ENCODE peak calls at places on chromosome 13, in eight cellular contexts. I is heart left ventricle, U is suprapubic skin, Z is uterus, K is tibial nerve, T is transverse colon, B is endothelial cell of umbilical vein, G is right lobe of liver. J is an unnamed sample.

GRCh38 chr13:72875233-72875632 is 93.3 kb downstream of the PIBF1 start:
- DNase-seq in I (no peak), Z (no peak), T (no peak), K (no peak), B (no peak), G (no peak), U (no peak), J (no peak)

GRCh38 chr13:73708393-73708985 is 425.7 kb downstream of the KLF12 start:
- DNase-seq in U (no peak), I (no peak), K (peak), G (no peak), Z (peak), B (peak), T (peak), J (peak)

GRCh38 chr13:52414963-52415362 is 9.0 kb upstream of the THSD1 start:
- DNase-seq in B (peak), T (no peak), K (no peak), G (no peak), I (no peak), Z (no peak), U (no peak), J (no peak)

GRCh38 chr13:107650081-107650701 is 565.1 kb downstream of the LIG4 start:
- DNase-seq in Z (peak), G (peak), T (peak), K (peak), B (peak), I (peak), U (no peak), J (no peak)

GRCh38 chr13:113845055-113845454 is 18.8 kb downstream of the GAS6 start:
- DNase-seq in U (peak), T (peak), I (peak), G (peak), K (no peak), B (no peak), Z (peak), J (no peak)

GRCh38 chr13:62512194-62513141 is 1096.8 kb upstream of the PCDH20 start:
- DNase-seq in G (peak), T (peak), Z (no peak), U (no peak), B (peak), I (peak), K (no peak), J (no peak)

GRCh38 chr13:113862766-113863510 is 938 bp downstream of the GAS6 start:
- DNase-seq in T (peak), G (peak), B (peak), Z (peak), K (no peak), I (peak), U (peak), J (peak)

GRCh38 chr13:99600318-99600717 is 99.0 kb downstream of the TM9SF2 start:
- DNase-seq in G (no peak), U (no peak), B (no peak), I (no peak), K (no peak), T (no peak), Z (no peak), J (no peak)

GRCh38 chr13:109781384-109782065 is 4.9 kb downstream of the IRS2 start:
- DNase-seq in U (no peak), Z (peak), I (no peak), K (no peak), G (no peak), B (no peak), T (no peak), J (peak)
- TF ChIP-seq POLR2A in U (no peak), Z (no peak), I (no peak), K (no peak), G (no peak), B (no peak), T (no peak), J (no peak)

GRCh38 chr13:20174656-20175405 is 14.0 kb upstream of the GJA3 start:
- DNase-seq in U (peak), T (peak), I (peak), Z (peak), K (peak), G (peak), B (peak), J (peak)
- TF ChIP-seq POLR2A in U (no peak), T (no peak), I (no peak), Z (no peak), K (no peak), G (no peak), B (no peak), J (no peak)

DNA sequence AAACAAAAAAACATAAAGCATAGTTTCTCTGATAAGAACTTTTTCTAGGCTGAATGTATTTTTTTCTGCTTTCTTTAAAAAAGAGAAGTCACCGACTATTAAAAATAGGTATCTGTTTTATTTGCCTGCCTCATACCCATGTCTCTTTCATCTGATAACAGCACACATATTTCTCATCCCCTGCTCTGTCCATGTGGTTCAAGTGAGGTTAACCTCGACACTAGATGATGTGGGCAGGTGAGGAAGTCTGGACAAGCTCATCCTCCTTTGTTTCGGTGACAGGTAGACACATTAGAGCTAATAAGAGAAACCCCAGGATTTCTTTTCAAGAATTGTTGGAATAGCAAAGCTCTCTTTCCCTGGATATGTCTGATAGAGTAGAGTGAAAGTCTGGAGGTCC is 222.7 kb downstream of the GPC5 start:
- DNase-seq in B (no peak), T (no peak), I (no peak), U (no peak), G (no peak), Z (no peak), K (no peak), J (no peak)
- TF ChIP-seq POLR2A in B (no peak), T (no peak), I (no peak), U (no peak), G (no peak), Z (no peak), K (no peak), J (no peak)

GRCh38 chr13:30305456-30305855 is 1.9 kb downstream of the KATNAL1 start:
- DNase-seq in I (no peak), K (no peak), U (no peak), T (no peak), G (no peak), Z (no peak), B (no peak), J (no peak)

GRCh38 chr13:30307966-30308290 is 577 bp upstream of the KATNAL1 start:
- DNase-seq in K (no peak), U (no peak), T (no peak), Z (no peak), I (no peak), G (no peak), B (no peak), J (no peak)

GRCh38 chr13:30307194-30307965 is at the start of gene KATNAL1:
- DNase-seq in K (peak), I (peak), Z (peak), G (peak), U (peak), B (peak), T (peak), J (peak)

GRCh38 chr13:30308548-30308947 is 1.2 kb upstream of the KATNAL1 start:
- DNase-seq in T (no peak), I (no peak), G (no peak), U (no peak), Z (no peak), B (no peak), K (no peak), J (no peak)

DNA sequence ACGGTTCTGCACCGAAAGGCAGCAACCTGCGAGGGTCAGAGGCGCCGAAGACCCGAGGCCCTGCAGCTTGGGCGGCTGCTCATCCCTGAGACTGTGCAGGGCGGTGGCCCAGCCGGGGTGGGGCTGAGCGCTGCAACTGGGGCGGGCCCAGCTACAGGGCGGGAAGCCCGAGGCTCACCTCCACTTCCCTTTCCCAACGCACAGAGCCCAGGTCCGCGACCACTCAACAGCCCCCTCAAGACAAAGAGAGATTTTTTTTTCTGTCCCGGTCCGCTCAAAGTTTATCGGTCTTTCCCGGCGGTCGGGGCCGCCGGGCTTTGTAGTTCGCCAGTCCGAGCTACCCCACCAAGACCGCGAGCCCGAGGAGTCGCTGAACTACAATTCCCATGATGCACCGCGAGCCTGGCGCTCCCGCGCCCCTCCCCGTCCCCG is 573 bp downstream of the KATNAL1 start:
- DNase-seq in K (peak), T (peak), G (peak), B (peak), Z (peak), I (peak), U (peak), J (peak)
- TF ChIP-seq POLR2A in K (no peak), T (no peak), G (no peak), B (peak), Z (no peak), I (no peak), U (no peak), J (no peak)

J was measured in lower leg skin.